ENCODE peak calls at places on chromosomes 4 and X, in five cellular contexts. Q is SK-N-SH, C is K562, H is GM12878, O is HepG2. Y is an unnamed sample.

GRCh38 chr4:10998826-10999225 is 314.3 kb upstream of the CLNK start:
- DNase-seq in H (no peak), C (no peak), Q (no peak), O (no peak), Y (no peak)

GRCh38 chrX:128460835-128461234 is 408.6 kb upstream of the ACTRT1 start:
- DNase-seq in H (no peak), O (no peak), Q (peak), C (no peak), Y (no peak)

GRCh38 chr4:3176625-3177229 is 72.2 kb upstream of the MSANTD1 start:
- DNase-seq in C (no peak), O (no peak), Q (no peak), H (no peak), Y (no peak)

GRCh38 chrX:154020500-154021115 is 906 bp upstream of the IRAK1 start:
- DNase-seq in H (no peak), C (no peak), O (no peak), Q (no peak), Y (no peak)

GRCh38 chr4:47427936-47428335 is 35.6 kb downstream of the COMMD8 start:
- DNase-seq in Q (no peak), O (no peak), C (no peak), H (no peak), Y (no peak)

GRCh38 chr4:108906006-108906405 is 143.2 kb upstream of the ETNPPL start:
- DNase-seq in H (no peak), C (no peak), Q (no peak), O (no peak), Y (no peak)

GRCh38 chr4:102625232-102625930 is 124.2 kb downstream of the NFKB1 start:
- DNase-seq in O (peak), Q (peak), H (no peak), C (no peak), Y (peak)

GRCh38 chrX:96372313-96373046 is 312.2 kb upstream of the DIAPH2 start:
- DNase-seq in O (peak), Q (peak), H (no peak), C (no peak), Y (peak)

GRCh38 chrX:150926304-150926703 is 27.8 kb upstream of the CD99L2 start:
- DNase-seq in C (no peak), H (no peak), Q (no peak), O (no peak), Y (no peak)

GRCh38 chr4:163107754-163108153 is 58.9 kb downstream of the NAF1 start:
- DNase-seq in H (no peak), Q (no peak), C (no peak), O (no peak), Y (peak)

GRCh38 chr4:45442466-45442865 is 681.4 kb downstream of the GABRG1 start:
- DNase-seq in Q (peak), H (no peak), C (no peak), O (no peak), Y (no peak)

GRCh38 chr4:52192697-52193096 is 141.6 kb downstream of the SPATA18 start:
- DNase-seq in H (no peak), C (no peak), O (peak), Q (no peak), Y (no peak)

GRCh38 chr4:139768913-139769312 is 103.3 kb downstream of the MGST2 start:
- DNase-seq in C (peak), O (peak), H (no peak), Q (no peak), Y (no peak)

GRCh38 chr4:123600426-123600825 is 203.8 kb downstream of the SPRY1 start:
- DNase-seq in H (no peak), C (no peak), O (no peak), Q (no peak), Y (no peak)

GRCh38 chr4:13910556-13910955 is 283.0 kb upstream of the BOD1L1 start:
- DNase-seq in H (no peak), C (no peak), O (no peak), Q (no peak), Y (no peak)

GRCh38 chr4:184873039-184873438 is 47.3 kb upstream of the ACSL1 start:
- DNase-seq in H (no peak), O (no peak), C (no peak), Q (no peak), Y (no peak)

GRCh38 chrX:84219551-84219950 is 31.6 kb upstream of the RPS6KA6 start:
- DNase-seq in H (no peak), C (no peak), Q (no peak), O (no peak), Y (no peak)

GRCh38 chr4:93416337-93417102 is 412.0 kb upstream of the ATOH1 start:
- DNase-seq in Q (peak), O (no peak), C (no peak), H (no peak), Y (peak)

GRCh38 chr4:127870688-127871087 is 10.0 kb upstream of the PLK4 start:
- DNase-seq in Q (no peak), C (no peak), O (no peak), H (no peak), Y (peak)

GRCh38 chr4:55399581-55399980 is 3.8 kb downstream of the TMEM165 start:
- DNase-seq in Q (no peak), O (no peak), H (no peak), C (no peak), Y (no peak)

GRCh38 chr4:73998040-73999011 is at the start of gene CXCL5:
- DNase-seq in H (no peak), C (no peak), O (no peak), Q (no peak), Y (peak)

GRCh38 chrX:124401696-124402095 is 55.3 kb downstream of the SH2D1A start:
- DNase-seq in H (no peak), O (no peak), Q (no peak), C (no peak), Y (no peak)

GRCh38 chr4:15945516-15945915 is 7.0 kb upstream of the FGFBP1 start:
- DNase-seq in Q (no peak), O (no peak), C (no peak), H (no peak), Y (no peak)

GRCh38 chr4:152352645-152353116 is 183.2 kb downstream of the FBXW7 start:
- DNase-seq in O (peak), H (peak), C (no peak), Q (peak), Y (peak)

GRCh38 chr4:110586137-110586850 is 36.6 kb downstream of the PITX2 start:
- DNase-seq in Q (peak), O (no peak), C (no peak), H (no peak), Y (peak)

GRCh38 chr4:73776363-73776762 is 36.0 kb downstream of the CXCL8 start:
- DNase-seq in O (peak), C (no peak), Q (no peak), H (no peak), Y (peak)

GRCh38 chr4:1842993-1843448 is 12.9 kb downstream of the LETM1 start:
- DNase-seq in C (no peak), H (no peak), Q (no peak), O (no peak), Y (peak)

GRCh38 chr4:33088713-33089112 is 2368.5 kb downstream of the PCDH7 start:
- DNase-seq in H (no peak), O (no peak), Q (no peak), C (no peak), Y (no peak)

GRCh38 chr4:36274158-36274557 is 7.3 kb upstream of the DTHD1 start:
- DNase-seq in C (no peak), H (no peak), O (no peak), Q (no peak), Y (no peak)

GRCh38 chr4:163395758-163396157 is 52.1 kb downstream of the NPY5R start:
- DNase-seq in Q (no peak), H (no peak), C (no peak), O (no peak), Y (no peak)

GRCh38 chr4:32192991-32193390 is 1472.8 kb downstream of the PCDH7 start:
- DNase-seq in Q (no peak), O (no peak), C (no peak), H (no peak), Y (no peak)

GRCh38 chr4:24742335-24742734 is 53.0 kb upstream of the SOD3 start:
- DNase-seq in O (no peak), Q (no peak), C (no peak), H (no peak), Y (no peak)

GRCh38 chrX:108224727-108225455 is 133.3 kb downstream of the ATG4A start:
- DNase-seq in C (peak), Q (peak), O (peak), H (peak), Y (peak)
- TF ChIP-seq MXI1 in C (no peak), Q (no peak), O (no peak), H (no peak), Y (no peak)

GRCh38 chr4:121980643-121981042 is 28.8 kb upstream of the TRPC3 start:
- DNase-seq in Q (no peak), C (no peak), H (no peak), O (no peak), Y (peak)
- TF ChIP-seq MXI1 in Q (no peak), C (no peak), H (no peak), O (no peak), Y (no peak)

GRCh38 chr4:89661490-89661889 is 175.5 kb downstream of the SNCA start:
- DNase-seq in C (no peak), O (no peak), H (no peak), Q (no peak), Y (peak)
- TF ChIP-seq MXI1 in C (no peak), O (no peak), H (no peak), Q (no peak), Y (no peak)

GRCh38 chrX:13389501-13389900 is 69.6 kb upstream of the ATXN3L start:
- DNase-seq in Q (no peak), H (no peak), O (no peak), C (no peak), Y (no peak)

GRCh38 chrX:13386092-13386491 is 66.2 kb upstream of the ATXN3L start:
- DNase-seq in O (no peak), C (no peak), H (no peak), Q (no peak), Y (no peak)

GRCh38 chrX:13387656-13388421 is 68.0 kb upstream of the ATXN3L start:
- DNase-seq in C (no peak), H (no peak), O (no peak), Q (no peak), Y (peak)

GRCh38 chrX:13383907-13384306 is 64.1 kb upstream of the ATXN3L start:
- DNase-seq in H (peak), O (no peak), C (no peak), Q (no peak), Y (no peak)

DNA sequence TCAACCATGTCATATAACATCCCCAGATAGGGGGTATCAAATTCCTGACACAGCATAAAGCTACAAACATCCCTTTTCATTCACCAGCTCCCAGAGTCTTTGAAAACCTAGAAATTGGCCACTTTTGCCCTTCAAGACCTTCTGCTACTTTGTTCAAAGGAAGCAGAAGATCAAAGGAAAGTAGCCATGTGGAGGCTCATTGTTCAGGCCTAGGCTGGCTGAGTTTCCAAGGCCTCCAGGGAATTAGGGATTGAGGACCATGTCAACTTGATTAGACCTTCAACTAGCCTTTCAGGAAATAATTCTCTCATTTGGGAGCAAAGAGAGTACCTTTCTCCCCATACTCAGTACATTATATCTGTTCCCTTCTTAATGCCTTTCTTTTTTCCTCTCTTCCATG is 66.8 kb upstream of the ATXN3L start:
- DNase-seq in Q (no peak), H (no peak), C (no peak), O (peak), Y (no peak)
- TF ChIP-seq MXI1 in Q (no peak), H (no peak), C (no peak), O (no peak), Y (no peak)

GRCh38 chr4:38670939-38671593 is 7.1 kb downstream of the KLF3 start:
- DNase-seq in C (no peak), O (no peak), Q (no peak), H (no peak), Y (no peak)
- TF ChIP-seq MXI1 in C (no peak), O (no peak), Q (no peak), H (no peak), Y (no peak)

DNA sequence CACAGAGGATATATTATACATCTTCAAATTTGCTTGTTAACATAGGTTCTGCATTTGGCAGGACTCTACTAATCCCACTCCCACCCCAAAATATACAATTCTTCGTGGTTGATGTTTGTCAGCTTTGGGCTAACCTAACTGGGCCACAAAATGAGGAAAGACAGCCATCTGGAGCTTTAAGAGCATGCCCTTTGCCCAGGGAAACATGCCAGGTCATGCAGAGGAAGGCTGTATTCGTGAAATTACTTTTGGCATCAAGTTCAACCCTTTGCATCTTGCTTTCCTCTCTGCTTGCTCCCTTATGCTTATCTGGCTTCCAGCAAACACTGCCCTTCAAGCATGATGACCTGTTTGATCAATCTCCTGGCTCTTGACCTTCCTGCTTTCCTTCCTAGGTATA is 46.8 kb upstream of the F9 start:
- DNase-seq in C (no peak), H (no peak), O (no peak), Q (no peak), Y (no peak)
- TF ChIP-seq MXI1 in C (no peak), H (no peak), O (no peak), Q (no peak), Y (no peak)

Y was measured in IMR-90.